ENCODE peak calls at places on chromosomes 1 and 21, in five cellular contexts. L, F, H, G and P are unnamed samples.

GRCh38 chr1:94560333-94560732 is 18.8 kb upstream of the F3 start:
- DNase-seq in L (no peak), F (peak; percentile 68), H (no peak), G (no peak), P (no peak)

GRCh38 chr1:156543066-156543465 is 29.3 kb downstream of the IQGAP3 start:
- DNase-seq in L (no peak), G (no peak), H (no peak), F (no peak), P (no peak)

GRCh38 chr1:47230692-47231313 is 1.2 kb downstream of the TAL1 start:
- DNase-seq in F (no peak), G (peak; percentile 80), H (no peak), L (peak; percentile 45), P (no peak)

GRCh38 chr1:41900611-41901444 is 17.9 kb downstream of the HIVEP3 start:
- DNase-seq in G (no peak), L (no peak), H (peak; percentile 39), F (peak; percentile 60), P (peak; percentile 64)

GRCh38 chr1:200525167-200526123 is 95.1 kb downstream of the KIF14 start:
- DNase-seq in H (peak; percentile 72), L (no peak), G (no peak), F (peak; percentile 75), P (no peak)

GRCh38 chr1:145719230-145720079 is at the start of gene CD160:
- DNase-seq in G (no peak), F (no peak), L (no peak), H (no peak), P (no peak)

GRCh38 chr1:10663668-10664035 is 132.8 kb downstream of the CASZ1 start:
- DNase-seq in F (peak; percentile 57), H (no peak), G (peak; percentile 81), L (no peak), P (peak; percentile 80)

GRCh38 chr1:199335496-199335895 is 692.0 kb upstream of the NR5A2 start:
- DNase-seq in F (peak; percentile 8), H (peak; percentile 12), L (no peak), G (no peak), P (no peak)

GRCh38 chr1:77672374-77672773 is 10.1 kb downstream of the ZZZ3 start:
- DNase-seq in H (peak; percentile 57), F (no peak), G (no peak), L (no peak), P (no peak)

GRCh38 chr1:110436635-110437034 is 14.3 kb upstream of the PROK1 start:
- DNase-seq in F (peak; percentile 15), L (no peak), H (no peak), G (no peak), P (peak; percentile 59)

GRCh38 chr1:23558140-23558871 is 995 bp downstream of the ID3 start:
- DNase-seq in H (no peak), G (no peak), L (peak; percentile 92), F (peak; percentile 71), P (peak; percentile 73)

GRCh38 chr1:161008857-161009554 is 11.9 kb downstream of the F11R start:
- DNase-seq in F (peak; percentile 50), G (no peak), L (no peak), H (no peak), P (no peak)

GRCh38 chr1:13892141-13892670 is 192.2 kb downstream of the PRDM2 start:
- DNase-seq in G (peak; percentile 47), F (no peak), L (no peak), H (no peak), P (no peak)

GRCh38 chr1:12604114-12604874 is 13.7 kb downstream of the DHRS3 start:
- DNase-seq in H (peak; percentile 95), G (no peak), F (peak; percentile 96), L (peak; percentile 96), P (peak; percentile 90)

GRCh38 chr21:15521644-15522001 is 208.2 kb upstream of the USP25 start:
- DNase-seq in L (no peak), F (no peak), G (no peak), H (no peak), P (no peak)

GRCh38 chr1:41862411-41863221 is 56.1 kb downstream of the HIVEP3 start:
- DNase-seq in G (no peak), F (peak; percentile 95), L (peak; percentile 40), H (peak; percentile 70), P (peak; percentile 22)

GRCh38 chr1:98323906-98324358 is 337.6 kb upstream of the SNX7 start:
- DNase-seq in G (no peak), F (peak; percentile 87), L (no peak), H (peak; percentile 97), P (peak; percentile 46)

GRCh38 chr1:107620753-107621152 is 344.2 kb downstream of the VAV3 start:
- DNase-seq in L (no peak), F (no peak), G (no peak), H (no peak), P (no peak)

GRCh38 chr1:186202174-186202843 is 172.7 kb downstream of the TPR start:
- DNase-seq in H (peak; percentile 81), G (no peak), L (no peak), F (peak; percentile 76), P (no peak)

GRCh38 chr1:220370041-220370700 is 97.9 kb upstream of the RAB3GAP2 start:
- DNase-seq in G (no peak), L (no peak), H (peak; percentile 86), F (peak; percentile 97), P (peak; percentile 50)

GRCh38 chr1:216855810-216856209 is 132.6 kb upstream of the ESRRG start:
- DNase-seq in L (no peak), H (no peak), F (no peak), G (no peak), P (no peak)

GRCh38 chr1:245310605-245311531 is 156.1 kb downstream of the KIF26B start:
- DNase-seq in H (no peak), G (no peak), F (peak; percentile 58), L (no peak), P (peak; percentile 18)

GRCh38 chr1:30830537-30830936 is 73.0 kb upstream of the LAPTM5 start:
- DNase-seq in F (no peak), H (no peak), G (no peak), L (no peak), P (no peak)

GRCh38 chr1:223873044-223873443 is 27.3 kb upstream of the TP53BP2 start:
- DNase-seq in F (peak; percentile 1), H (no peak), G (no peak), L (peak; percentile 45), P (no peak)

GRCh38 chr21:26966978-26967913 is at the start of gene ADAMTS5:
- DNase-seq in F (peak; percentile 92), L (no peak), G (peak; percentile 69), H (peak; percentile 77), P (peak; percentile 32)

GRCh38 chr1:181483084-181483559 is at the start of gene CACNA1E:
- DNase-seq in H (no peak), F (no peak), G (no peak), L (no peak), P (no peak)
- TF ChIP-seq EZH2 in H (no peak), F (no peak), G (peak; percentile 37), L (no peak), P (peak; percentile 76)

DNA sequence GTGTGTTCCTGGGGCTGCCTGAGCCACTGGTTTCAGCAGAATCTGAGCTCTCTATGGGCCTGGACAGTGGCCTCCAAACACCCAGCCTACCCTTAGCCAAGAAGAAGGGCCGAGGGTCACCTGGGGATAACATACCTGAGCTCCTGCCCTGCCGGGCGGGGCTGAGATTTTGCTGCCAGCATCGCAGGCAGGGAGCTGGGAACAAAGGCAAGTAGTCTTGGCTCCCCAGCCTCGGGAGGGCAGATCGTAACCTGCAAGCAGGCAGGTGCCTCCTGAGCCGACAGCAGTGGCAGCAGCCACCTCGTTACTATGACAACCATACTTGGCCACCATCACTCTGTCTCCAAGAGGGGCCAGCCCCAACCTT is 54.7 kb downstream of the TOMM20 start:
- DNase-seq in H (no peak), G (no peak), L (no peak), F (no peak), P (peak; percentile 58)
- H2AFZ ChIP-seq in H (no peak overlapping the region), G (no peak overlapping the region), L (no peak overlapping the region), F (no peak overlapping the region), P (no peak overlapping the region)

GRCh38 chr1:2320760-2321159 is 70.6 kb downstream of the MORN1 start:
- DNase-seq in H (no peak), G (no peak), L (no peak), F (peak; percentile 37), P (no peak)

GRCh38 chr1:2323575-2323974 is 67.8 kb downstream of the MORN1 start:
- DNase-seq in F (no peak), G (no peak), L (no peak), H (no peak), P (no peak)

GRCh38 chr1:2321258-2321657 is 70.1 kb downstream of the MORN1 start:
- DNase-seq in F (no peak), H (no peak), L (no peak), G (no peak), P (no peak)

GRCh38 chr1:2322065-2322571 is 69.2 kb downstream of the MORN1 start:
- DNase-seq in H (peak; percentile 82), L (no peak), G (peak; percentile 74), F (peak; percentile 97), P (peak; percentile 93)

GRCh38 chr1:2322593-2323295 is 68.6 kb downstream of the MORN1 start:
- DNase-seq in F (peak; percentile 76), G (no peak), L (no peak), H (no peak), P (peak; percentile 61)
- TF ChIP-seq EZH2 in F (no peak), G (no peak), L (no peak), H (no peak), P (no peak)

DNA sequence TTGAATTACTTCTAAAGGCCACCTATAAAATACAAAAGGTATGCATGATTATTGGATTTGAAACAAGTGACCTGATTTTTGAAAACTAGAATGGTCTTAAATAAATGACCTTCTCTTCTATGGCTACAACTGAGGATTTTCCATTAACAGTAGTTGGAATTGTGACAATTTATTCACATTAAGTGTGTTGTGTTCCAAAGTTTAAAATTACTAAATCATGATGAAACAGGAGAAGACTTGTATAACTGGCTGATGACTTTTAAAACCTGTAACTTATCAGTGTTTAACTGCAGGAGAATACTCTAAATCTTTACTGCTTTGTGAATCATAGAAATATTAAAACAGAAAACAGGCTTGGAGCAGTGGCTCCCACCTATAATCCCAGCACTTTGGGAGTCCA is 4.6 kb downstream of the KCNT2 start:
- DNase-seq in L (no peak), F (no peak), G (no peak), H (no peak), P (no peak)
- H2AFZ ChIP-seq in L (no peak overlapping the region), F (no peak overlapping the region), G (no peak overlapping the region), H (no peak overlapping the region), P (no peak overlapping the region)

DNA sequence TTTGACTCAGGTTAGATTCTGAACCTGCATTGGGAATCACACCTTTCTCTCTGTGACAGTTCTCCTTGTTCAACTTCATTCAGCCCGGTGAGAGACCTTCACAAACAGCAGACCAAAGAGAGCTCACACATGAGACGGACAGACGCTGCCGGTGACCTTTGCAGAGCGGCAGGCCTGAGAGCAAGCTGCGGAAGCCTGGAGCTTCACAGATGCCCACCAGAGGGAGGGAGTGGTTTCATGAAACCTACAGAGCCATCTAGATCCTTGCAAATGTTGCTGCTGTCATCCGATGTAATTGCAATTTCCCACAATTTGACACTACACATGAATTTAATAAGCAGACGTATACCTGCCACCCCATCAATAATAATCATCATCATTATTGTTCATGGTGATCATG is 39.5 kb downstream of the GRIK3 start:
- DNase-seq in G (no peak), F (no peak), H (no peak), L (no peak), P (no peak)
- TF ChIP-seq EZH2 in G (no peak), F (no peak), H (no peak), L (no peak), P (no peak)